ENCODE peak calls at places on chromosomes 16 and 17, in five cellular contexts. One of them, this sample, is unnamed.

GRCh38 chr17:43531955-43532354 is 14.2 kb downstream of the ETV4 start:
- DNase-seq in neuronal stem cell: no peak
- DNase-seq in BE2C: no peak
- DNase-seq in spleen: peak; percentile 6
- DNase-seq in heart right ventricle: no peak
- DNase-seq in this sample: no peak

GRCh38 chr16:17972460-17972943 is 364.0 kb downstream of the NPIPA8 start:
- DNase-seq in neuronal stem cell: no peak
- DNase-seq in BE2C: peak; percentile 20
- DNase-seq in spleen: no peak
- DNase-seq in heart right ventricle: no peak
- DNase-seq in this sample: no peak

GRCh38 chr16:72986011-72986410 is 61.9 kb downstream of the ZFHX3 start:
- DNase-seq in neuronal stem cell: no peak
- DNase-seq in BE2C: no peak
- DNase-seq in spleen: no peak
- DNase-seq in heart right ventricle: peak; percentile 65
- DNase-seq in this sample: no peak

GRCh38 chr17:74780443-74781238 is 4.5 kb upstream of the NAT9 start:
- DNase-seq in neuronal stem cell: no peak
- DNase-seq in BE2C: peak; percentile 61
- DNase-seq in spleen: no peak
- DNase-seq in heart right ventricle: no peak
- DNase-seq in this sample: peak; percentile 58

GRCh38 chr17:15184872-15185624 is 80.1 kb downstream of the PMP22 start:
- DNase-seq in neuronal stem cell: no peak
- DNase-seq in BE2C: no peak
- DNase-seq in spleen: no peak
- DNase-seq in heart right ventricle: no peak
- DNase-seq in this sample: no peak

GRCh38 chr16:73093146-73094144 is 45.5 kb upstream of the ZFHX3 start:
- DNase-seq in neuronal stem cell: no peak
- DNase-seq in BE2C: peak; percentile 54
- DNase-seq in spleen: no peak
- DNase-seq in heart right ventricle: peak; percentile 56
- DNase-seq in this sample: peak; percentile 45

GRCh38 chr17:42472709-42473521 is 14.2 kb downstream of the ATP6V0A1 start:
- DNase-seq in neuronal stem cell: no peak
- DNase-seq in BE2C: no peak
- DNase-seq in spleen: no peak
- DNase-seq in heart right ventricle: no peak
- DNase-seq in this sample: no peak

GRCh38 chr17:42618442-42619150 is 9.1 kb downstream of the TUBG1 start:
- DNase-seq in neuronal stem cell: no peak
- DNase-seq in BE2C: peak; percentile 61
- DNase-seq in spleen: no peak
- DNase-seq in heart right ventricle: peak; percentile 70
- DNase-seq in this sample: no peak

GRCh38 chr17:14755002-14755401 is 454.1 kb downstream of the HS3ST3B1 start:
- DNase-seq in neuronal stem cell: no peak
- DNase-seq in BE2C: no peak
- DNase-seq in spleen: no peak
- DNase-seq in heart right ventricle: no peak
- DNase-seq in this sample: no peak

DNA sequence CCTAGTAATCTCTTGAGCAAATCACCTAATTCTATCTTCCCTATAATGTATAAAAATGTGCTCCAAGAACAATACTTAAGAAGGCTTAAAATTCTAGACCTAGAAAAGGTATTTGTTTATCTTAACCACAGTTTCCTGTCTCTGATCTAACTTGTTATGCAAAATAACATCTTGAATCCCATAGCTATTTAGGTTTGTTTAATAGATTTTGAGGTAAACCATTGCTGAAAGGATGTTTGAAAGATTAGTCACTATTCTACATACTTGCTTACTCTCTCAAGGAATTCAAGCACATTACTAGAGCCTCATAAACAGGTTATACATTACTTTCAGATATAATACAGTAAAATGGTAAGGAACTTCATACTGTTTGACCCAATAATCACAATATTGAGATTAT is 13.0 kb downstream of the CA10 start:
- DNase-seq in neuronal stem cell: no peak
- DNase-seq in BE2C: no peak
- DNase-seq in spleen: no peak
- DNase-seq in heart right ventricle: no peak
- DNase-seq in this sample: no peak
- H3K4me1 ChIP-seq in neuronal stem cell: no peaks in the 10 kb centered on the region
- H3K4me1 ChIP-seq in BE2C: peaks cover 10% of the 10 kb centered on the region
- H3K4me1 ChIP-seq in spleen: no peaks in the 10 kb centered on the region
- H3K4me1 ChIP-seq in heart right ventricle: no peaks in the 10 kb centered on the region
- H3K4me1 ChIP-seq in this sample: no peaks in the 10 kb centered on the region

GRCh38 chr17:83100220-83100852 is 20.9 kb downstream of the METRNL start:
- DNase-seq in neuronal stem cell: no peak
- DNase-seq in BE2C: no peak
- DNase-seq in spleen: no peak
- DNase-seq in heart right ventricle: no peak
- DNase-seq in this sample: no peak
- H3K4me3 ChIP-seq in neuronal stem cell: no peak overlapping the region
- H3K4me3 ChIP-seq in BE2C: no peak overlapping the region
- H3K4me3 ChIP-seq in spleen: no peak overlapping the region
- H3K4me3 ChIP-seq in heart right ventricle: peak overlapping the region; percentile 40
- H3K4me3 ChIP-seq in this sample: no peak overlapping the region

GRCh38 chr17:2393184-2393953 is 7.5 kb downstream of the MNT start:
- DNase-seq in neuronal stem cell: peak; percentile 87
- DNase-seq in BE2C: peak; percentile 87
- DNase-seq in spleen: peak; percentile 98
- DNase-seq in heart right ventricle: peak; percentile 87
- DNase-seq in this sample: peak; percentile 85

GRCh38 chr17:2393954-2394749 is 6.7 kb downstream of the MNT start:
- DNase-seq in neuronal stem cell: no peak
- DNase-seq in BE2C: no peak
- DNase-seq in spleen: peak; percentile 89
- DNase-seq in heart right ventricle: no peak
- DNase-seq in this sample: no peak

GRCh38 chr17:2390199-2390880 is 10.5 kb downstream of the MNT start:
- DNase-seq in neuronal stem cell: no peak
- DNase-seq in BE2C: no peak
- DNase-seq in spleen: no peak
- DNase-seq in heart right ventricle: peak; percentile 60
- DNase-seq in this sample: no peak

GRCh38 chr17:2391597-2392251 is 9.1 kb downstream of the MNT start:
- DNase-seq in neuronal stem cell: no peak
- DNase-seq in BE2C: no peak
- DNase-seq in spleen: peak; percentile 86
- DNase-seq in heart right ventricle: no peak
- DNase-seq in this sample: no peak

GRCh38 chr17:2392252-2393183 is 8.3 kb downstream of the MNT start:
- DNase-seq in neuronal stem cell: peak; percentile 95
- DNase-seq in BE2C: peak; percentile 89
- DNase-seq in spleen: peak; percentile 99
- DNase-seq in heart right ventricle: peak; percentile 96
- DNase-seq in this sample: peak; percentile 95
- H3K4me1 ChIP-seq in neuronal stem cell: peaks cover 53% of the 10 kb centered on the region
- H3K4me1 ChIP-seq in BE2C: peaks cover 11% of the 10 kb centered on the region
- H3K4me1 ChIP-seq in spleen: peaks cover 51% of the 10 kb centered on the region
- H3K4me1 ChIP-seq in heart right ventricle: peaks cover 68% of the 10 kb centered on the region
- H3K4me1 ChIP-seq in this sample: peaks cover 30% of the 10 kb centered on the region

GRCh38 chr16:19116711-19117449 is 3.1 kb downstream of the ITPRIPL2 start:
- DNase-seq in neuronal stem cell: no peak
- DNase-seq in BE2C: no peak
- DNase-seq in spleen: no peak
- DNase-seq in heart right ventricle: no peak
- DNase-seq in this sample: no peak
- H3K4me3 ChIP-seq in neuronal stem cell: no peak overlapping the region
- H3K4me3 ChIP-seq in BE2C: no peak overlapping the region
- H3K4me3 ChIP-seq in spleen: no peak overlapping the region
- H3K4me3 ChIP-seq in heart right ventricle: no peak overlapping the region
- H3K4me3 ChIP-seq in this sample: no peak overlapping the region

GRCh38 chr16:53775821-53776431 is 72.0 kb downstream of the FTO start:
- DNase-seq in neuronal stem cell: no peak
- DNase-seq in BE2C: no peak
- DNase-seq in spleen: no peak
- DNase-seq in heart right ventricle: peak; percentile 16
- DNase-seq in this sample: peak; percentile 72

GRCh38 chr16:53775106-53775820 is 71.3 kb downstream of the FTO start:
- DNase-seq in neuronal stem cell: no peak
- DNase-seq in BE2C: no peak
- DNase-seq in spleen: no peak
- DNase-seq in heart right ventricle: no peak
- DNase-seq in this sample: no peak

GRCh38 chr16:53771655-53772497 is 67.9 kb downstream of the FTO start:
- DNase-seq in neuronal stem cell: no peak
- DNase-seq in BE2C: no peak
- DNase-seq in spleen: no peak
- DNase-seq in heart right ventricle: no peak
- DNase-seq in this sample: no peak

GRCh38 chr16:53773881-53774280 is 69.9 kb downstream of the FTO start:
- DNase-seq in neuronal stem cell: no peak
- DNase-seq in BE2C: no peak
- DNase-seq in spleen: no peak
- DNase-seq in heart right ventricle: no peak
- DNase-seq in this sample: no peak

GRCh38 chr16:53773150-53773846 is 69.3 kb downstream of the FTO start:
- DNase-seq in neuronal stem cell: peak; percentile 55
- DNase-seq in BE2C: peak; percentile 46
- DNase-seq in spleen: no peak
- DNase-seq in heart right ventricle: peak; percentile 50
- DNase-seq in this sample: peak; percentile 60
- H3K4me1 ChIP-seq in neuronal stem cell: peaks cover 21% of the 10 kb centered on the region
- H3K4me1 ChIP-seq in BE2C: peaks cover 7% of the 10 kb centered on the region
- H3K4me1 ChIP-seq in spleen: peaks cover 33% of the 10 kb centered on the region
- H3K4me1 ChIP-seq in heart right ventricle: peaks cover 76% of the 10 kb centered on the region
- H3K4me1 ChIP-seq in this sample: peaks cover 39% of the 10 kb centered on the region

GRCh38 chr16:89318871-89319627 is 101.5 kb downstream of the ZNF778 start:
- DNase-seq in neuronal stem cell: no peak
- DNase-seq in BE2C: no peak
- DNase-seq in spleen: peak; percentile 62
- DNase-seq in heart right ventricle: no peak
- DNase-seq in this sample: no peak
- H3K4me3 ChIP-seq in neuronal stem cell: no peak overlapping the region
- H3K4me3 ChIP-seq in BE2C: no peak overlapping the region
- H3K4me3 ChIP-seq in spleen: no peak overlapping the region
- H3K4me3 ChIP-seq in heart right ventricle: no peak overlapping the region
- H3K4me3 ChIP-seq in this sample: no peak overlapping the region

This sample was measured in HAP-1.